ENCODE peak calls at places on chromosomes 1 and 21, in four cellular contexts. E is HepG2, L is GM12878, N is K562. R is an unnamed sample.

GRCh38 chr1:50705041-50705440 is 255.0 kb downstream of the FAF1 start:
- DNase-seq in E (no peak), L (no peak), N (no peak), R (no peak)

GRCh38 chr1:151949371-151950193 is 40.3 kb upstream of the THEM4 start:
- DNase-seq in E (no peak), L (no peak), N (no peak), R (no peak)

GRCh38 chr1:202311880-202312635 is 29.7 kb downstream of the UBE2T start:
- DNase-seq in E (no peak), L (no peak), N (no peak), R (no peak)

GRCh38 chr1:9160079-9160717 is 31.3 kb upstream of the GPR157 start:
- DNase-seq in E (no peak), L (no peak), N (no peak), R (no peak)

GRCh38 chr1:188027613-188028012 is 1198.9 kb downstream of the PLA2G4A start:
- DNase-seq in E (no peak), L (peak), N (no peak), R (no peak)

GRCh38 chr1:28112388-28113311 is 24.2 kb upstream of the EYA3 start:
- DNase-seq in E (peak), L (no peak), N (peak), R (peak)

GRCh38 chr1:230145505-230145899 is 78.5 kb downstream of the GALNT2 start:
- DNase-seq in E (no peak), L (no peak), N (no peak), R (no peak)

GRCh38 chr21:37536616-37537278 is 170.2 kb downstream of the DYRK1A start:
- DNase-seq in E (no peak), L (no peak), N (peak), R (no peak)

GRCh38 chr1:218930879-218931278 is 242.8 kb upstream of the LYPLAL1 start:
- DNase-seq in E (no peak), L (no peak), N (no peak), R (no peak)

GRCh38 chr1:109089242-109090015 is 1.1 kb upstream of the TMEM167B start:
- DNase-seq in E (peak), L (no peak), N (peak), R (peak)

GRCh38 chr1:48600182-48600581 is 128.2 kb upstream of the SPATA6 start:
- DNase-seq in E (no peak), L (no peak), N (no peak), R (no peak)

GRCh38 chr1:200332716-200333115 is 77.1 kb downstream of the ZNF281 start:
- DNase-seq in E (no peak), L (no peak), N (no peak), R (no peak)

GRCh38 chr1:209900734-209901133 is 37.3 kb upstream of the SYT14 start:
- DNase-seq in E (no peak), L (no peak), N (no peak), R (peak)

GRCh38 chr21:46428286-46428685 is 30.4 kb upstream of the DIP2A start:
- DNase-seq in E (no peak), L (no peak), N (no peak), R (no peak)

GRCh38 chr1:31675761-31676160 is 28.1 kb downstream of the COL16A1 start:
- DNase-seq in E (no peak), L (no peak), N (no peak), R (no peak)

GRCh38 chr1:5637171-5637570 is 355.1 kb downstream of the NPHP4 start:
- DNase-seq in E (no peak), L (no peak), N (peak), R (no peak)

GRCh38 chr1:217780993-217781392 is 149.8 kb downstream of the SPATA17 start:
- DNase-seq in E (no peak), L (no peak), N (no peak), R (no peak)

GRCh38 chr21:13937236-13937635 is 273.5 kb downstream of the LIPI start:
- DNase-seq in E (no peak), L (no peak), N (no peak), R (peak)

GRCh38 chr1:3606779-3607702 is 4.3 kb downstream of the MEGF6 start:
- DNase-seq in E (no peak), L (no peak), N (no peak), R (no peak)

GRCh38 chr1:95021794-95022193 is 51.0 kb downstream of the ALG14 start:
- DNase-seq in E (no peak), L (no peak), N (no peak), R (no peak)

GRCh38 chr1:35850051-35850450 is 33.0 kb upstream of the AGO1 start:
- DNase-seq in E (no peak), L (no peak), N (no peak), R (no peak)

GRCh38 chr21:46005481-46005881 is 23.9 kb downstream of the COL6A1 start:
- DNase-seq in E (no peak), L (no peak), N (no peak), R (no peak)

GRCh38 chr1:51044834-51045233 is 57.2 kb upstream of the C1orf185 start:
- DNase-seq in E (no peak), L (no peak), N (peak), R (no peak)

GRCh38 chr1:12001249-12001917 is 17.9 kb upstream of the MIIP start:
- DNase-seq in E (peak), L (no peak), N (peak), R (peak)

GRCh38 chr1:194469282-194469681 is 1282.9 kb upstream of the B3GALT2 start:
- DNase-seq in E (no peak), L (no peak), N (no peak), R (no peak)

GRCh38 chr1:201348211-201348566 is 29.3 kb downstream of the TNNT2 start:
- DNase-seq in E (peak), L (no peak), N (peak), R (peak)

GRCh38 chr1:165444897-165445370 is at the start of gene RXRG:
- DNase-seq in E (no peak), L (no peak), N (no peak), R (peak)

GRCh38 chr1:85339089-85339488 is 62.7 kb upstream of the BCL10 start:
- DNase-seq in E (peak), L (no peak), N (peak), R (no peak)

GRCh38 chr1:208243851-208244583 is at the start of gene PLXNA2:
- DNase-seq in E (peak), L (no peak), N (peak), R (peak)
- TF ChIP-seq SP1 in E (no peak), L (no peak), N (no peak), R (no peak)

GRCh38 chr1:160999376-160999775 is 21.6 kb downstream of the F11R start:
- DNase-seq in E (no peak), L (no peak), N (no peak), R (no peak)

GRCh38 chr1:161001068-161001467 is 19.9 kb downstream of the F11R start:
- DNase-seq in E (no peak), L (no peak), N (no peak), R (no peak)

GRCh38 chr1:160997323-160998038 is 23.5 kb downstream of the F11R start:
- DNase-seq in E (peak), L (no peak), N (peak), R (peak)

GRCh38 chr1:160993544-160993943 is 27.4 kb downstream of the F11R start:
- DNase-seq in E (peak), L (no peak), N (peak), R (no peak)

GRCh38 chr1:160996195-160996594 is 24.8 kb downstream of the F11R start:
- DNase-seq in E (no peak), L (no peak), N (no peak), R (no peak)
- TF ChIP-seq FOXK2 in E (no peak), L (no peak), N (no peak), R (no peak)

GRCh38 chr1:46491500-46492268 is 2.0 kb downstream of the DMBX1 start:
- DNase-seq in E (no peak), L (no peak), N (no peak), R (no peak)

GRCh38 chr1:46489169-46489637 is 433 bp upstream of the DMBX1 start:
- DNase-seq in E (no peak), L (no peak), N (no peak), R (no peak)

GRCh38 chr1:46492269-46492853 is 2.7 kb downstream of the DMBX1 start:
- DNase-seq in E (no peak), L (no peak), N (no peak), R (no peak)

GRCh38 chr1:46489638-46490602 is at the start of gene DMBX1:
- DNase-seq in E (no peak), L (no peak), N (peak), R (peak)

GRCh38 chr1:46490603-46491499 is 1.2 kb downstream of the DMBX1 start:
- DNase-seq in E (no peak), L (no peak), N (no peak), R (no peak)
- TF ChIP-seq SP1 in E (no peak), L (no peak), N (no peak), R (no peak)

GRCh38 chr1:62407398-62408009 is 29.3 kb upstream of the USP1 start:
- DNase-seq in E (peak), L (no peak), N (peak), R (peak)

GRCh38 chr1:62405247-62405646 is 31.6 kb upstream of the USP1 start:
- DNase-seq in E (no peak), L (no peak), N (no peak), R (no peak)

GRCh38 chr1:62401034-62401433 is 35.8 kb upstream of the USP1 start:
- DNase-seq in E (no peak), L (no peak), N (no peak), R (no peak)

GRCh38 chr1:62406576-62406975 is 30.3 kb upstream of the USP1 start:
- DNase-seq in E (no peak), L (no peak), N (no peak), R (no peak)
- TF ChIP-seq FOXK2 in E (no peak), L (no peak), N (no peak), R (no peak)

GRCh38 chr1:222097646-222098045 is 355.8 kb upstream of the DUSP10 start:
- DNase-seq in E (no peak), L (no peak), N (no peak), R (no peak)
- TF ChIP-seq SP1 in E (no peak), L (no peak), N (no peak), R (no peak)

GRCh38 chr1:147717051-147717705 is 43.2 kb downstream of the GJA5 start:
- DNase-seq in E (peak), L (no peak), N (no peak), R (no peak)
- TF ChIP-seq FOXK2 in E (no peak), L (no peak), N (no peak), R (no peak)

GRCh38 chr1:79037085-79037484 is 30.6 kb upstream of the ADGRL4 start:
- DNase-seq in E (no peak), L (no peak), N (no peak), R (no peak)
- TF ChIP-seq SP1 in E (no peak), L (no peak), N (no peak), R (no peak)

DNA sequence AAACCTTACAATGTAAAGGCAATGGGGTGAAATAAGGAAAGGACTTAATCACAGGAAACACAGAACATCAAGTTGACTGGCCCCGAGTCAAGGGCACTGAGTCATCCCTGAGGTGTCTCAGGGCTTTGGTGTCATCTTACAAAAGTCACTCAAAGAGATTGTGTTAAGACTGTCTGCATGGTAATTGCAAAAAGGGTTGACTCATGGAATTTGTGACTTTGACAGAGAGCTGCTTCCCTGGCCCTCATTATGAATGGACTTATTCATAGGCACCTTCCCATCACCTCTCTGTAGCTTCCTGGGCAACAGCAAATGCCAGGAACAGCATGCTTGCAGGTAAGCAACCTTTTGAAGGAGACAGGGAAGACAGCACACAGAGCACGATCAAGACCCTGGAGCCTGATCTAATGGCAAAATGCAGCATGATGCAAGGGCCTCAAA is 17.2 kb downstream of the ZP4 start:
- DNase-seq in E (no peak), L (no peak), N (no peak), R (peak)
- TF ChIP-seq FOXK2 in E (no peak), L (no peak), N (no peak), R (no peak)

DNA sequence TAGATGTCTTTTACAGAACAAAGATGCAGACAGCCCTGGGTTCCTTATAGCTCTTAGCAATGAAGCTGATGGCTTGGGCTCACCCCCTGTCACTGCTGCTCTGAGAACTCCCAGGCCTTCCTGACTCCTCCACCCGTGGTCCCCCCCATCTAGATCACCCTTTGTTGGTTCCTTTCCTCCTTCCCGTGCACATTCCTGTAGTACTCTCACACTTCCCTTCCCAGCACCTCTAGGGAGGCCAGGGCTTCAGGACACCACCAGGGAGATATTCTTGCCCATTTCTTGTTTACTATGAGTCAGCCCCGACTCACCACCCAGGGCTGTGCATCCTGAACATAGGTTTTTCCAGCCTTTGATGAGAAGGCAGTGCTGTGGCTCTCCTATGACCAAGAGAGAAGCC is 14.4 kb upstream of the NOS1AP start:
- DNase-seq in E (peak), L (no peak), N (no peak), R (no peak)
- TF ChIP-seq SP1 in E (no peak), L (no peak), N (no peak), R (no peak)

GRCh38 chr1:21259316-21260076 is 30.8 kb downstream of the ECE1 start:
- DNase-seq in E (no peak), L (no peak), N (no peak), R (no peak)

GRCh38 chr1:21260405-21261129 is 29.7 kb downstream of the ECE1 start:
- DNase-seq in E (no peak), L (no peak), N (no peak), R (no peak)

GRCh38 chr1:21256776-21257175 is 33.5 kb downstream of the ECE1 start:
- DNase-seq in E (no peak), L (no peak), N (no peak), R (no peak)

GRCh38 chr1:21257431-21258135 is 32.7 kb downstream of the ECE1 start:
- DNase-seq in E (no peak), L (no peak), N (no peak), R (no peak)

GRCh38 chr1:21258331-21259134 is 31.7 kb downstream of the ECE1 start:
- DNase-seq in E (no peak), L (no peak), N (no peak), R (no peak)
- TF ChIP-seq FOXK2 in E (no peak), L (no peak), N (no peak), R (no peak)